ENCODE peak calls at places on chromosomes 3 and 15, in seven cellular contexts. G is lung, N is psoas muscle, P is foreskin keratinocyte, D is AG04450, J is spleen, Y is pancreas. O is an unnamed sample.

GRCh38 chr3:128307029-128307633 is 153.8 kb downstream of the EEFSEC start:
- DNase-seq in D (no peak), N (no peak), G (no peak), J (no peak), Y (no peak), P (no peak), O (no peak)

GRCh38 chr15:68717952-68718351 is 102.7 kb downstream of the ANP32A start:
- DNase-seq in N (no peak), Y (no peak), G (no peak), P (no peak), D (no peak), J (peak), O (no peak)

GRCh38 chr3:24005669-24006068 is 60.6 kb downstream of the NR1D2 start:
- DNase-seq in N (no peak), P (no peak), G (no peak), Y (no peak), J (no peak), D (no peak), O (no peak)

GRCh38 chr3:69740103-69741021 is 1.1 kb downstream of the MITF start:
- DNase-seq in P (peak), G (peak), D (no peak), N (peak), J (no peak), Y (peak), O (no peak)

GRCh38 chr3:168467085-168467714 is 371.5 kb upstream of the GOLIM4 start:
- DNase-seq in D (peak), J (no peak), N (no peak), P (peak), Y (no peak), G (peak), O (no peak)

GRCh38 chr3:100040446-100040845 is 73.9 kb downstream of the FILIP1L start:
- DNase-seq in J (no peak), P (peak), Y (no peak), G (peak), N (no peak), D (no peak), O (no peak)

GRCh38 chr15:80484312-80484981 is 80.3 kb downstream of the ARNT2 start:
- DNase-seq in D (no peak), Y (no peak), G (no peak), J (no peak), P (no peak), N (no peak), O (no peak)

GRCh38 chr3:138068579-138069174 is 46.7 kb downstream of the DZIP1L start:
- DNase-seq in N (peak), D (peak), Y (peak), P (no peak), G (peak), J (peak), O (peak)

GRCh38 chr3:139122221-139122581 is 77.5 kb upstream of the PRR23C start:
- DNase-seq in D (peak), P (no peak), G (peak), Y (no peak), N (peak), J (no peak), O (no peak)

GRCh38 chr3:38649500-38650247 is at the start of gene SCN5A:
- DNase-seq in G (no peak), P (no peak), D (no peak), Y (peak), N (peak), J (peak), O (no peak)

GRCh38 chr3:46934508-46935167 is 41.9 kb downstream of the CCDC12 start:
- DNase-seq in D (no peak), Y (no peak), G (no peak), J (peak), N (peak), P (peak), O (no peak)

GRCh38 chr3:195039180-195039843 is 231.6 kb downstream of the XXYLT1 start:
- DNase-seq in G (no peak), D (no peak), J (no peak), N (no peak), Y (no peak), P (no peak), O (no peak)

GRCh38 chr3:29144807-29145206 is 136.1 kb upstream of the RBMS3 start:
- DNase-seq in Y (no peak), D (peak), G (no peak), P (peak), J (no peak), N (peak), O (no peak)

GRCh38 chr15:35852818-35853624 is 307.1 kb upstream of the DPH6 start:
- DNase-seq in Y (no peak), P (no peak), G (no peak), J (no peak), D (no peak), N (no peak), O (no peak)

GRCh38 chr3:67324554-67324953 is 326.4 kb downstream of the KBTBD8 start:
- DNase-seq in G (no peak), J (no peak), N (no peak), P (no peak), D (no peak), Y (no peak), O (no peak)

GRCh38 chr15:99429681-99430081 is 136.1 kb upstream of the MEF2A start:
- DNase-seq in G (no peak), P (no peak), J (peak), D (no peak), Y (no peak), N (no peak), O (no peak)

GRCh38 chr3:29494305-29495036 is 213.6 kb downstream of the RBMS3 start:
- DNase-seq in J (no peak), N (no peak), G (no peak), Y (no peak), P (no peak), D (no peak), O (no peak)

GRCh38 chr3:48226959-48227358 is 3.7 kb downstream of the CAMP start:
- DNase-seq in D (no peak), N (no peak), G (no peak), Y (no peak), J (no peak), P (no peak), O (no peak)
- H3K27ac ChIP-seq in D (no peak), N (no peak), G (no peak), Y (no peak), J (peak), P (no peak), O (no peak)

GRCh38 chr3:184360070-184360833 is 1.2 kb downstream of the CLCN2 start:
- DNase-seq in Y (no peak), J (no peak), D (no peak), N (no peak), P (no peak), G (no peak), O (no peak)
- H3K27ac ChIP-seq in Y (no peak), J (no peak), D (no peak), N (no peak), P (no peak), G (no peak), O (peak)

DNA sequence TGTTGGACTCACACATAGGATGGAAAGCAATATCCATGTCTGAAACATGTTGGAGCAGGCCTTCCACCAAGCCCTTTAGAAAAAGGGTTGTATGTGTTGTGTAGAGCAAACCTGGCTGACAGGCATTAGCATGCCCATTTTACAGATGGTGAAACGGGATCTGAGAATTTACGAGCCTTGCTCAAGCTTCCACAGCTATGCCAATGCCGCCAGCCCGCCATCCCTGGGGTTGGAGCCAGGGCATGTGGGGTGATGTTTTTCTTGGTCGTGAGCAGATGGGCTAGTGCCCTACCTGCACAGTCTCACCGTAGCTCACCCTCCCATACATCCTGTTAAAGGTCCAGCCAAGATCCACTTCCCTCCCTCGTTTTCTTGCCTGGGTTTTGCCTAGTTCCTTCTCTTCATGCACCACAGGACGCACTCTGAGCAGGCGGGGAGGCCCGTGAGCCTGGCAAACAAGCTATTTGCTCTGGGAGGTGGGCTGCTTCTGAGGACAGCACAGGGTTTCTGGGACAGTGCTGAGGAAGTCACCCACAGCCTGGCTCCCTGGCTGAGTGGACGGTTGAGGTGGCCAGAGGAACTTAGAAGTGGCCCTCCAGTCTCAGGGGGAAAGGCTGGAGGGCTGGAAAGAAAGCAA is 97.6 kb upstream of the TLE3 start:
- DNase-seq in N (no peak), G (no peak), P (peak), Y (peak), J (no peak), D (no peak), O (no peak)
- H3K27ac ChIP-seq in N (peak), G (no peak), P (peak), Y (peak), J (no peak), D (peak), O (no peak)

GRCh38 chr3:129619726-129620162 is 13.3 kb upstream of the PLXND1 start:
- DNase-seq in G (no peak), P (no peak), N (no peak), Y (no peak), D (no peak), J (peak), O (no peak)
- H3K27ac ChIP-seq in G (peak), P (no peak), N (peak), Y (no peak), D (no peak), J (no peak), O (no peak)

DNA sequence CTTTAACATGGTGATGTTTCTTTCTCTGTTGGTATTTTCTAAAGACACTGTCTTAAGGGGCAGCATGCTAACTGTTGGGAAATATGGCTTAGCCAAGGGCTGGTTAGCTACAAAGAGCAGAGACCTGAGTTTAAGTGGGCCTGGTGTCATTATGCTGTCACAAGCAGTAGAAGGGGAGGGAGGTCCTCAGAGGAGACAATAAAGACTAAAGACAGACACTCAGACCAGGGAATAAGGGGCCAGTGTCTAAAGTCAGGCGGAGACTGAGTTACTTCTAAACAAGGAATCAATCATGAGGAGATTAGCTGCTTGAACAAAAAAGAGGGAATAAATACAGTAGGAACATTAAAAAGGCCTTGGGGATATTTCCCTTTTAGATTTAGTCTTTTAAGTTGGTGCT is 142.7 kb upstream of the DPPA4 start:
- DNase-seq in D (no peak), Y (no peak), J (no peak), G (no peak), P (no peak), N (no peak), O (no peak)
- H3K27ac ChIP-seq in D (no peak), Y (no peak), J (no peak), G (no peak), P (no peak), N (no peak), O (no peak)

DNA sequence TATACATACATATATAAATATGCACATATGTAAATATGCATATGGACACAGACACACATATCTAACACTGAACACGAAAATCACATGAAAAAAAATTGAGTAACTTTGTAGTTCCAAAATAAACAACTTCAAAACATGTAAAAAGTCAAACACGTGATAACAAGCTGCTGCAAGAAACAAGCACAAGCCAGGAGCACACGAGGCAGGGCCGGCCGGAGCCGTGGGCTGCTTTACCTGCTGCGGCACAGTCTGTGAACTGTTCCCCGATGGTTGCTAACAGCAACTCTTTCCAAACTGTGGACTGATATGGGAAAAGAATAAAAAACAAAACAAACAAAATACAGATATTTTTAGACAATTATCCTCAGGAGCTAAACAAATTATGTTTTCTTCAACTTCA is 31.6 kb downstream of the EIF4E3 start:
- DNase-seq in P (no peak), D (no peak), J (no peak), G (no peak), Y (peak), N (no peak), O (no peak)
- H3K27ac ChIP-seq in P (no peak), D (no peak), J (no peak), G (no peak), Y (peak), N (no peak), O (no peak)

GRCh38 chr15:52093167-52093538 is 19.4 kb downstream of the BCL2L10 start:
- DNase-seq in D (no peak), J (no peak), P (no peak), N (no peak), G (no peak), Y (no peak), O (no peak)
- H3K27ac ChIP-seq in D (peak), J (no peak), P (peak), N (no peak), G (no peak), Y (no peak), O (no peak)

GRCh38 chr15:63494406-63494805 is 10.0 kb upstream of the USP3 start:
- DNase-seq in P (no peak), N (no peak), J (no peak), D (no peak), Y (no peak), G (no peak), O (no peak)

GRCh38 chr15:63497642-63498100 is 6.7 kb upstream of the USP3 start:
- DNase-seq in G (peak), D (no peak), J (peak), P (no peak), Y (no peak), N (no peak), O (peak)

GRCh38 chr15:63493451-63493850 is 10.9 kb upstream of the USP3 start:
- DNase-seq in N (no peak), P (no peak), G (no peak), J (no peak), D (no peak), Y (no peak), O (no peak)

GRCh38 chr15:63495780-63496179 is 8.6 kb upstream of the USP3 start:
- DNase-seq in G (no peak), P (no peak), J (no peak), N (no peak), Y (no peak), D (no peak), O (no peak)

GRCh38 chr15:63495343-63495742 is 9.1 kb upstream of the USP3 start:
- DNase-seq in J (no peak), N (no peak), G (no peak), Y (no peak), P (no peak), D (no peak), O (no peak)
- H3K27ac ChIP-seq in J (peak), N (no peak), G (no peak), Y (no peak), P (no peak), D (no peak), O (no peak)

O was measured in substantia nigra.